ENCODE peak calls at places on chromosome 12, in five cellular contexts. One of them, this sample, is unnamed.

GRCh38 chr12:1863823-1864222 is 43.5 kb downstream of the LRTM2 start:
- DNase-seq in A549: no peak
- DNase-seq in tibial nerve: no peak
- DNase-seq in neural progenitor cell: no peak
- DNase-seq in CD4-positive, alpha-beta T cell: no peak
- DNase-seq in this sample: no peak

GRCh38 chr12:121537814-121538698 is 42.8 kb downstream of the KDM2B start:
- DNase-seq in A549: no peak
- DNase-seq in tibial nerve: no peak
- DNase-seq in neural progenitor cell: peak
- DNase-seq in CD4-positive, alpha-beta T cell: peak
- DNase-seq in this sample: no peak

GRCh38 chr12:45547822-45548221 is 181.7 kb upstream of the ARID2 start:
- DNase-seq in A549: no peak
- DNase-seq in tibial nerve: no peak
- DNase-seq in neural progenitor cell: no peak
- DNase-seq in CD4-positive, alpha-beta T cell: no peak
- DNase-seq in this sample: no peak

GRCh38 chr12:22083167-22083566 is 37.1 kb downstream of the CMAS start:
- DNase-seq in A549: peak
- DNase-seq in tibial nerve: peak
- DNase-seq in neural progenitor cell: no peak
- DNase-seq in CD4-positive, alpha-beta T cell: no peak
- DNase-seq in this sample: no peak

GRCh38 chr12:78118036-78118435 is 287.3 kb downstream of the NAV3 start:
- DNase-seq in A549: peak
- DNase-seq in tibial nerve: no peak
- DNase-seq in neural progenitor cell: peak
- DNase-seq in CD4-positive, alpha-beta T cell: no peak
- DNase-seq in this sample: no peak

GRCh38 chr12:28759334-28759733 is 389.7 kb upstream of the FAR2 start:
- DNase-seq in A549: peak
- DNase-seq in tibial nerve: no peak
- DNase-seq in neural progenitor cell: peak
- DNase-seq in CD4-positive, alpha-beta T cell: no peak
- DNase-seq in this sample: no peak

GRCh38 chr12:51974646-51975045 is 23.1 kb downstream of the ACVR1B start:
- DNase-seq in A549: no peak
- DNase-seq in tibial nerve: no peak
- DNase-seq in neural progenitor cell: no peak
- DNase-seq in CD4-positive, alpha-beta T cell: no peak
- DNase-seq in this sample: no peak

GRCh38 chr12:52600071-52600470 is 1.2 kb downstream of the KRT72 start:
- DNase-seq in A549: no peak
- DNase-seq in tibial nerve: no peak
- DNase-seq in neural progenitor cell: no peak
- DNase-seq in CD4-positive, alpha-beta T cell: no peak
- DNase-seq in this sample: no peak

GRCh38 chr12:53232641-53233538 is 881 bp upstream of the RARG start:
- DNase-seq in A549: peak
- DNase-seq in tibial nerve: peak
- DNase-seq in neural progenitor cell: peak
- DNase-seq in CD4-positive, alpha-beta T cell: peak
- DNase-seq in this sample: peak

GRCh38 chr12:88914967-88915366 is 334.7 kb upstream of the KITLG start:
- DNase-seq in A549: no peak
- DNase-seq in tibial nerve: no peak
- DNase-seq in neural progenitor cell: no peak
- DNase-seq in CD4-positive, alpha-beta T cell: no peak
- DNase-seq in this sample: no peak

GRCh38 chr12:54448344-54448743 is 25.1 kb downstream of the GTSF1 start:
- DNase-seq in A549: no peak
- DNase-seq in tibial nerve: no peak
- DNase-seq in neural progenitor cell: no peak
- DNase-seq in CD4-positive, alpha-beta T cell: no peak
- DNase-seq in this sample: no peak

GRCh38 chr12:22657538-22657937 is 32.6 kb downstream of the ETNK1 start:
- DNase-seq in A549: no peak
- DNase-seq in tibial nerve: no peak
- DNase-seq in neural progenitor cell: no peak
- DNase-seq in CD4-positive, alpha-beta T cell: no peak
- DNase-seq in this sample: no peak

GRCh38 chr12:117832459-117833457 is 136.0 kb downstream of the KSR2 start:
- DNase-seq in A549: peak
- DNase-seq in tibial nerve: no peak
- DNase-seq in neural progenitor cell: no peak
- DNase-seq in CD4-positive, alpha-beta T cell: no peak
- DNase-seq in this sample: no peak

GRCh38 chr12:80643961-80644360 is 63.5 kb upstream of the MYF6 start:
- DNase-seq in A549: no peak
- DNase-seq in tibial nerve: no peak
- DNase-seq in neural progenitor cell: no peak
- DNase-seq in CD4-positive, alpha-beta T cell: no peak
- DNase-seq in this sample: no peak

GRCh38 chr12:3409662-3410061 is 81.3 kb upstream of the PRMT8 start:
- DNase-seq in A549: no peak
- DNase-seq in tibial nerve: no peak
- DNase-seq in neural progenitor cell: no peak
- DNase-seq in CD4-positive, alpha-beta T cell: no peak
- DNase-seq in this sample: no peak

GRCh38 chr12:86724716-86725115 is 468.5 kb upstream of the MGAT4C start:
- DNase-seq in A549: no peak
- DNase-seq in tibial nerve: no peak
- DNase-seq in neural progenitor cell: no peak
- DNase-seq in CD4-positive, alpha-beta T cell: no peak
- DNase-seq in this sample: no peak

GRCh38 chr12:132651444-132652100 is 33.0 kb downstream of the P2RX2 start:
- DNase-seq in A549: no peak
- DNase-seq in tibial nerve: no peak
- DNase-seq in neural progenitor cell: no peak
- DNase-seq in CD4-positive, alpha-beta T cell: no peak
- DNase-seq in this sample: no peak

GRCh38 chr12:30905483-30906009 is 21.0 kb upstream of the TSPAN11 start:
- DNase-seq in A549: no peak
- DNase-seq in tibial nerve: no peak
- DNase-seq in neural progenitor cell: peak
- DNase-seq in CD4-positive, alpha-beta T cell: no peak
- DNase-seq in this sample: no peak

GRCh38 chr12:45980540-45980939 is 9.8 kb downstream of the SCAF11 start:
- DNase-seq in A549: no peak
- DNase-seq in tibial nerve: no peak
- DNase-seq in neural progenitor cell: no peak
- DNase-seq in CD4-positive, alpha-beta T cell: no peak
- DNase-seq in this sample: no peak

GRCh38 chr12:121797937-121798801 is 4.7 kb upstream of the RHOF start:
- DNase-seq in A549: peak
- DNase-seq in tibial nerve: peak
- DNase-seq in neural progenitor cell: peak
- DNase-seq in CD4-positive, alpha-beta T cell: no peak
- DNase-seq in this sample: peak

GRCh38 chr12:112537710-112538396 is 119.1 kb downstream of the PTPN11 start:
- DNase-seq in A549: peak
- DNase-seq in tibial nerve: no peak
- DNase-seq in neural progenitor cell: peak
- DNase-seq in CD4-positive, alpha-beta T cell: no peak
- DNase-seq in this sample: no peak

GRCh38 chr12:67442896-67443295 is 173.7 kb downstream of the CAND1 start:
- DNase-seq in A549: no peak
- DNase-seq in tibial nerve: no peak
- DNase-seq in neural progenitor cell: no peak
- DNase-seq in CD4-positive, alpha-beta T cell: no peak
- DNase-seq in this sample: no peak

GRCh38 chr12:96194572-96194889 is 356 bp downstream of the ELK3 start:
- DNase-seq in A549: no peak
- DNase-seq in tibial nerve: no peak
- DNase-seq in neural progenitor cell: no peak
- DNase-seq in CD4-positive, alpha-beta T cell: no peak
- DNase-seq in this sample: no peak

GRCh38 chr12:96197503-96198272 is 3.5 kb downstream of the ELK3 start:
- DNase-seq in A549: peak
- DNase-seq in tibial nerve: no peak
- DNase-seq in neural progenitor cell: no peak
- DNase-seq in CD4-positive, alpha-beta T cell: no peak
- DNase-seq in this sample: no peak

GRCh38 chr12:96196781-96197180 is 2.6 kb downstream of the ELK3 start:
- DNase-seq in A549: peak
- DNase-seq in tibial nerve: no peak
- DNase-seq in neural progenitor cell: no peak
- DNase-seq in CD4-positive, alpha-beta T cell: no peak
- DNase-seq in this sample: no peak

GRCh38 chr12:96194901-96195844 is 998 bp downstream of the ELK3 start:
- DNase-seq in A549: peak
- DNase-seq in tibial nerve: peak
- DNase-seq in neural progenitor cell: peak
- DNase-seq in CD4-positive, alpha-beta T cell: peak
- DNase-seq in this sample: peak

GRCh38 chr12:96195845-96196451 is 1.8 kb downstream of the ELK3 start:
- DNase-seq in A549: peak
- DNase-seq in tibial nerve: no peak
- DNase-seq in neural progenitor cell: peak
- DNase-seq in CD4-positive, alpha-beta T cell: peak
- DNase-seq in this sample: no peak
- TF ChIP-seq CTCF in A549: no peak
- TF ChIP-seq CTCF in tibial nerve: no peak
- TF ChIP-seq CTCF in neural progenitor cell: no peak
- TF ChIP-seq CTCF in CD4-positive, alpha-beta T cell: no peak
- TF ChIP-seq CTCF in this sample: no peak

GRCh38 chr12:50842637-50843493 is at the start of gene TMPRSS12:
- DNase-seq in A549: no peak
- DNase-seq in tibial nerve: no peak
- DNase-seq in neural progenitor cell: peak
- DNase-seq in CD4-positive, alpha-beta T cell: no peak
- DNase-seq in this sample: no peak
- TF ChIP-seq CTCF in A549: no peak
- TF ChIP-seq CTCF in tibial nerve: no peak
- TF ChIP-seq CTCF in neural progenitor cell: no peak
- TF ChIP-seq CTCF in CD4-positive, alpha-beta T cell: no peak
- TF ChIP-seq CTCF in this sample: no peak

GRCh38 chr12:6063379-6063735 is 61.1 kb downstream of the VWF start:
- DNase-seq in A549: no peak
- DNase-seq in tibial nerve: no peak
- DNase-seq in neural progenitor cell: no peak
- DNase-seq in CD4-positive, alpha-beta T cell: no peak
- DNase-seq in this sample: no peak

GRCh38 chr12:6061661-6062060 is 62.8 kb downstream of the VWF start:
- DNase-seq in A549: no peak
- DNase-seq in tibial nerve: no peak
- DNase-seq in neural progenitor cell: no peak
- DNase-seq in CD4-positive, alpha-beta T cell: no peak
- DNase-seq in this sample: no peak

GRCh38 chr12:6065131-6065871 is 59.2 kb downstream of the VWF start:
- DNase-seq in A549: no peak
- DNase-seq in tibial nerve: no peak
- DNase-seq in neural progenitor cell: no peak
- DNase-seq in CD4-positive, alpha-beta T cell: no peak
- DNase-seq in this sample: no peak

GRCh38 chr12:6059860-6060565 is 64.5 kb downstream of the VWF start:
- DNase-seq in A549: no peak
- DNase-seq in tibial nerve: no peak
- DNase-seq in neural progenitor cell: no peak
- DNase-seq in CD4-positive, alpha-beta T cell: no peak
- DNase-seq in this sample: no peak

GRCh38 chr12:6062427-6063378 is 61.8 kb downstream of the VWF start:
- DNase-seq in A549: peak
- DNase-seq in tibial nerve: no peak
- DNase-seq in neural progenitor cell: peak
- DNase-seq in CD4-positive, alpha-beta T cell: peak
- DNase-seq in this sample: no peak
- TF ChIP-seq CTCF in A549: peak
- TF ChIP-seq CTCF in tibial nerve: peak
- TF ChIP-seq CTCF in neural progenitor cell: peak
- TF ChIP-seq CTCF in CD4-positive, alpha-beta T cell: peak
- TF ChIP-seq CTCF in this sample: peak

GRCh38 chr12:39692258-39692853 is 72.8 kb upstream of the ABCD2 start:
- DNase-seq in A549: no peak
- DNase-seq in tibial nerve: no peak
- DNase-seq in neural progenitor cell: no peak
- DNase-seq in CD4-positive, alpha-beta T cell: no peak
- DNase-seq in this sample: no peak
- TF ChIP-seq CTCF in A549: peak
- TF ChIP-seq CTCF in tibial nerve: peak
- TF ChIP-seq CTCF in neural progenitor cell: peak
- TF ChIP-seq CTCF in CD4-positive, alpha-beta T cell: peak
- TF ChIP-seq CTCF in this sample: peak

DNA sequence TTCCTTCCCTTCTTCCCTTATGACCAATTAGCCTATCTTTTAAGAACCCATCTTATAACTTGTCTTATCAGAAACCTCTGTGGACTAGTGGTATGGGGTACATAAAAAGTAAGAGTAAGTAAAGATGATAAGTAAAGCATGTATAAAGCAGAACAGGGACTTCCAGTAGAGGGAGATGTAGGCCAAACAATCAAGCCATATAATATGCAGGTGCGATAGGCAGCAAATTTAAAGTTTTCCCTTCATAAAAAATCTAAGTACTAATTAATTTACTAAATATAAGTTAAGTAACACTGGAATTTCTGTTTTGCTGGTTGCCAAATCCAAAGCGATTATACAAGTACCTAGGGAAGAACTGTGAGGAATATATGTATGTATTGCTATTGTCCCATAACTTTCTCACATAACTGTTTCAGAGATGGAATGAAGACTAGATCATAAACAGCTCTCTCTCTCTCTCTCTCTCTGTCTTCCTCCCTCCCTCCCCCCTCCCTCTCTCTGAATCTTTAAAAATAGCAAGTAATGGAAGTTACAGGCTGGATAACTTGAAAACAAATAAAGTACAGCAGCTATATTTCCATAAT is 25.7 kb downstream of the METTL25 start:
- DNase-seq in A549: peak
- DNase-seq in tibial nerve: no peak
- DNase-seq in neural progenitor cell: no peak
- DNase-seq in CD4-positive, alpha-beta T cell: no peak
- DNase-seq in this sample: no peak
- TF ChIP-seq CTCF in A549: peak
- TF ChIP-seq CTCF in tibial nerve: no peak
- TF ChIP-seq CTCF in neural progenitor cell: peak
- TF ChIP-seq CTCF in CD4-positive, alpha-beta T cell: no peak
- TF ChIP-seq CTCF in this sample: peak

GRCh38 chr12:109679716-109680520 is 33.7 kb upstream of the FAM222A start:
- DNase-seq in A549: no peak
- DNase-seq in tibial nerve: no peak
- DNase-seq in neural progenitor cell: no peak
- DNase-seq in CD4-positive, alpha-beta T cell: no peak
- DNase-seq in this sample: no peak
- TF ChIP-seq CTCF in A549: no peak
- TF ChIP-seq CTCF in tibial nerve: no peak
- TF ChIP-seq CTCF in neural progenitor cell: no peak
- TF ChIP-seq CTCF in CD4-positive, alpha-beta T cell: no peak
- TF ChIP-seq CTCF in this sample: no peak